ENCODE peak calls at places on chromosomes 7 and 10, in eight cellular contexts. O, K, J, P, N, Q, D and M are unnamed samples.
A peak's percentile ranks its signal among the peaks of the same experiment; 100 is the strongest.

GRCh38 chr7:22983257-22983855 is 30.6 kb downstream of the HYCC1 start:
- DNase-seq in O (no peak), K (no peak), J (no peak), P (no peak), N (peak; percentile 71), Q (peak; percentile 28), D (no peak), M (no peak)

GRCh38 chr10:88781206-88781605 is 21.3 kb upstream of the LIPM start:
- DNase-seq in O (no peak), K (no peak), J (no peak), P (no peak), N (no peak), Q (peak; percentile 22), D (no peak), M (no peak)

GRCh38 chr10:72015868-72016267 is 51.7 kb downstream of the CHST3 start:
- DNase-seq in O (no peak), K (no peak), J (no peak), P (no peak), N (no peak), Q (no peak), D (no peak), M (no peak)

GRCh38 chr10:66835400-66835799 is 90.4 kb upstream of the LRRTM3 start:
- DNase-seq in O (no peak), K (no peak), J (no peak), P (no peak), N (no peak), Q (no peak), D (no peak), M (no peak)

GRCh38 chr7:2632717-2633537 is 1.1 kb downstream of the TTYH3 start:
- DNase-seq in O (no peak), K (peak; percentile 73), J (no peak), P (no peak), N (peak; percentile 73), Q (peak; percentile 51), D (peak; percentile 85), M (no peak)

GRCh38 chr10:4353059-4353655 is 472.9 kb upstream of the AKR1E2 start:
- DNase-seq in O (no peak), K (no peak), J (no peak), P (no peak), N (peak; percentile 63), Q (peak; percentile 51), D (no peak), M (no peak)

GRCh38 chr7:30159698-30160143 is 24.9 kb downstream of the MTURN start:
- DNase-seq in O (no peak), K (peak; percentile 70), J (no peak), P (no peak), N (peak; percentile 52), Q (peak; percentile 40), D (no peak), M (no peak)

GRCh38 chr7:101747758-101748345 is 69.6 kb upstream of the CUX1 start:
- DNase-seq in O (no peak), K (no peak), J (no peak), P (peak; percentile 39), N (no peak), Q (no peak), D (no peak), M (no peak)

GRCh38 chr10:17607603-17608332 is 9.4 kb downstream of the HACD1 start:
- DNase-seq in O (peak; percentile 14), K (peak; percentile 34), J (no peak), P (no peak), N (peak; percentile 75), Q (peak; percentile 73), D (peak; percentile 38), M (peak; percentile 26)

GRCh38 chr7:23394828-23395227 is 75.5 kb downstream of the IGF2BP3 start:
- DNase-seq in O (no peak), K (peak; percentile 83), J (no peak), P (no peak), N (peak; percentile 62), Q (peak; percentile 20), D (no peak), M (no peak)

GRCh38 chr7:155963771-155964195 is 151.5 kb upstream of the SHH start:
- DNase-seq in O (no peak), K (no peak), J (no peak), P (no peak), N (no peak), Q (no peak), D (no peak), M (no peak)

GRCh38 chr10:57867226-57867625 is 400.5 kb downstream of the IPMK start:
- DNase-seq in O (no peak), K (no peak), J (no peak), P (no peak), N (no peak), Q (no peak), D (no peak), M (no peak)

GRCh38 chr7:66426332-66426731 is 202.3 kb upstream of the KCTD7 start:
- DNase-seq in O (no peak), K (no peak), J (no peak), P (no peak), N (no peak), Q (no peak), D (no peak), M (no peak)

GRCh38 chr10:90174531-90174930 is 473.1 kb downstream of the KIF20B start:
- DNase-seq in O (no peak), K (no peak), J (no peak), P (no peak), N (peak; percentile 37), Q (no peak), D (no peak), M (no peak)

GRCh38 chr7:128841961-128842673 is 11.9 kb downstream of the FLNC start:
- DNase-seq in O (no peak), K (peak; percentile 58), J (peak; percentile 10), P (no peak), N (peak; percentile 77), Q (peak; percentile 42), D (no peak), M (peak; percentile 15)

GRCh38 chr10:71927669-71928592 is 36.3 kb upstream of the CHST3 start:
- DNase-seq in O (no peak), K (no peak), J (no peak), P (no peak), N (peak; percentile 71), Q (peak; percentile 31), D (no peak), M (no peak)

GRCh38 chr10:128704716-128705115 is 578.5 kb upstream of the MKI67 start:
- DNase-seq in O (no peak), K (no peak), J (no peak), P (no peak), N (no peak), Q (no peak), D (no peak), M (no peak)

GRCh38 chr10:125344573-125345121 is 184.3 kb upstream of the CTBP2 start:
- DNase-seq in O (no peak), K (no peak), J (no peak), P (no peak), N (peak; percentile 3), Q (no peak), D (no peak), M (no peak)

GRCh38 chr10:121154310-121154709 is 303.1 kb downstream of the WDR11 start:
- DNase-seq in O (no peak), K (no peak), J (no peak), P (no peak), N (no peak), Q (no peak), D (no peak), M (no peak)